ENCODE peak calls at places on chromosome 4, in four cellular contexts. I, M, R and H are unnamed samples.

GRCh38 chr4:159779716-159780115 is 676.8 kb downstream of the RAPGEF2 start:
- DNase-seq in I (no peak), M (no peak), R (no peak), H (no peak)

GRCh38 chr4:26624042-26624441 is 40.2 kb downstream of the TBC1D19 start:
- DNase-seq in I (no peak), M (no peak), R (no peak), H (no peak)

GRCh38 chr4:184355111-184355604 is 119.2 kb downstream of the IRF2 start:
- DNase-seq in I (no peak), M (peak), R (peak), H (peak)

GRCh38 chr4:100633269-100633668 is 115.4 kb upstream of the EMCN start:
- DNase-seq in I (no peak), M (no peak), R (no peak), H (no peak)

GRCh38 chr4:2848449-2848848 is 4.8 kb downstream of the ADD1 start:
- DNase-seq in I (no peak), M (no peak), R (peak), H (no peak)

GRCh38 chr4:150962245-150962644 is 52.8 kb downstream of the LRBA start:
- DNase-seq in I (no peak), M (no peak), R (no peak), H (no peak)

GRCh38 chr4:100299019-100299418 is 108.8 kb upstream of the DDIT4L start:
- DNase-seq in I (no peak), M (no peak), R (no peak), H (no peak)

GRCh38 chr4:176784816-176785215 is 7.9 kb downstream of the VEGFC start:
- DNase-seq in I (no peak), M (no peak), R (no peak), H (no peak)

GRCh38 chr4:13547563-13548041 is 3.3 kb upstream of the NKX3-2 start:
- DNase-seq in I (no peak), M (no peak), R (no peak), H (no peak)

GRCh38 chr4:86536166-86536565 is 57.9 kb upstream of the PTPN13 start:
- DNase-seq in I (no peak), M (no peak), R (no peak), H (no peak)

GRCh38 chr4:120088507-120088906 is 21.9 kb upstream of the MAD2L1 start:
- DNase-seq in I (no peak), M (no peak), R (no peak), H (no peak)

DNA sequence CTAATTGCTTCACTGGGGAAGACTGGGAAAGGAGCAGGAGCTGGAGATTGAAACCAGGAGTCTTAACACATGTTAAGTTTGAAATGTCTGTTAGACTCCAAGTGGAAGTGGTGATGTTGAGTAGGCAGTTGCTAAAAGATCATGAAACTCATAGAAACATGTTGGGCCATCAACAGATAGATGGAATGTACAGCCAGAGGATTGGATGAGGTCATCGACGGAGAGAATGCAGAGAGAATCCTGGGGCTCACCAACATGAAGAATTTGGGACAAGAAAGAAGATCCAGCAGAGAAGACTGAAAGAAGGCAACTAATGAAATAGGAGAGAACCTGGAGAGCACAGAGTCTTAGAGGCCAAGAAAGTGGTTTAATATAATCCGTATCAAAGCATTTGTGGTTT is 19.4 kb upstream of the TSPAN5 start:
- DNase-seq in I (no peak), M (no peak), R (no peak), H (no peak)
- TF ChIP-seq REST in I (no peak), M (no peak), R (no peak), H (no peak)

DNA sequence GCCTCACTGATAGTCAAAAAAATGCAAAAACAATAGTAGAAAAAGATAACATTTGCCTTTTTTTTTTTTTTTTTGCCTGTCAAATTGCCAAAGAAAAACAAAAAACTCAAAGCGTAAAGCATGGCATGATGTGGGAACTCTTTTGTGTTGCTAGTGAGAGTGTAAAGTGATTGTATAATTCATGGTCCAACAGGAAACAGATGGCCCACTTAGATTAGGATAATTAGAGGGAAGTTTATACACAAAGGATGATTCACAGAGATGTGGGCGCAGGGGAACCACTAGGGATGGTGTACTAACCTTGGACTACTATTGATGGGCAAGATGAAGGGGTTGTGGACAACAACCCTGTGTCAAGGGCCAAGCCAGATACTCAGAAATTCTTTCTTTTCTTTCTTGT is 16.4 kb downstream of the MCUB start:
- DNase-seq in I (no peak), M (peak), R (no peak), H (no peak)
- TF ChIP-seq HDAC2 in I (no peak), M (no peak), R (no peak), H (no peak)

DNA sequence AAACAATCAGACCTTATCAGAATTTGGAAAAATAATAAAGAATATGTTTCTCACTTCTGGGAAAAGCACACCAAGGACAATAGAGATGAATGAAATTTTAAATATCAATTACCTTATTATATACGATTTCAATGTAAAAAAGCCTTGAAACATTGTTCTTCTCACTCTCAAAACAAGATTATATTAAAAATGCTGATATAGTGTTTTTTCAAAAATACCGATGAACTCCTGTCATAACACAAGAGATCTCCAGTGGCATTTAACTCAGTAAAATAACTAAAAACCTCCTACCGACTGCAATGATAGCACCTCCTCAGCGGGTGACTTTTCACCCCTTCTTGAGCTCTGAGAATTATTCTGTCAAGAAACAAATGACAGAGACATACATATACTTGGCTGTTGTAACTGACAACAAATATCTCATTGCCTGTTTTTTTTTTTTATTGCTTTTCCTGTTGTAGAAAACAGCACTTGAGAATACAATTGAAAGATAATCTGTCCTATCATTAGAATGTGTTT is 1237.3 kb downstream of the C4orf33 start:
- DNase-seq in I (no peak), M (no peak), R (no peak), H (no peak)
- TF ChIP-seq REST in I (no peak), M (no peak), R (no peak), H (no peak)

DNA sequence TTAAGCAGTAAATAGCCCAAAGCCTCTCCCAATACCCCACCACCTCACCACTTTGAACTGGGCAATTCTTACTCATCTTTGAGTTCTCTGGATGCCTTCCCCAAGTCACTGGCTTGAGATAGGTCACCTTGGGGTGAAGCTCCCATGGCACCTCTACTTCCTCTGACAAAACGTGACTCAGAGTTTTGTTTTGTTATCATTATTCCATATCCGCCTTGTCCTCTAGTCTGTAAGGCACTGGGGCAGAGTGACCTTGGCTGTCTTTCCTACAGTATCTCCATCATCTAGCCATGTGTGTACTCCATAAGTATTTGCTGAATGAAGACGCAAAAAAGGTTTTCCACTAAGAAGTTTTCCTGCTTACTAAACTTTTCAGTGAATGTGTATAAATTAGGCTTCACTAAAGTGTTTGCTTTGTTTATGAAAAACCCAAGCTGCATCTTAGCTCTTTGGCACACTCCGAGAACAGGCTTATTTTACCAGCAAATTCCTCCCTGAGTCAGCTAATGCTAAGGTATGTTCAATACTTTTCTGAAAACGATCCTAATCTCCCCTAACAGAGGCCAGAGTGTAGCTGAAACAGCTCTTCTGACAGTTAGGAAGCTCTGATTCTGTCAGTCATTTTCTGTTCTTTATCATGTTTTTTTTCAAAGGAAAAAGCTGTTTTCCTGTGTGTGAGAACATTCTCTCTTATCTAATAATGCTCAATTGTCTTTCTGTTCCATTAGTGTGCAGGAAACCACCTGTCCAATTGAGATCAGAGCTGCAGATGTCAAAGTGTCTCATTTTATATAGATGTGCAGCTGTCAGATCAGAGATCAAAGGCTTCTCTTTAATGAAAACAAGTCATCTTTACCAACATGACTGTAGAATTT is 30.2 kb upstream of the TSPAN5 start:
- DNase-seq in I (peak), M (peak), R (peak), H (no peak)
- TF ChIP-seq HDAC2 in I (no peak), M (peak), R (no peak), H (no peak)

GRCh38 chr4:931960-932712 is at the start of the genes GAK and TMEM175:
- DNase-seq in I (peak), M (peak), R (peak), H (peak)
- TF ChIP-seq REST in I (no peak), M (peak), R (no peak), H (no peak)

DNA sequence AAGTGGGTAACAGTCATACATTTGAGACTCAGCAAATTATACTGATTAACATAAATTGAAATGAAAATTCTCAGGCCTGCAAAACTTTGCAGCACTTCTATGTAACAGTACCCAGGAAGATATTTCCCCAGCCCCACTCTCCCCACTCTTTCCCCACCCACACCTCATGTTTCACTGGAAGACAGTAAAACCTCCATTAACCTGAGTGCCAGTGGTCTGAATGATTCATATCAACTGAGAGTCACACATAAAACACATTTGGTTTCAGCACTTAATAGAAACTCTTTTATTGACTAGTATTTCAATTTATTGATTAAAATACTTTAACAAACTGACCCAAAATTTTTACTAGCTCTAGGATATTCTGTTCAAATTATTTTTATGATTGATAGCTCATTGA is 6.9 kb downstream of the CXCL6 start:
- DNase-seq in I (no peak), M (no peak), R (no peak), H (no peak)
- TF ChIP-seq HDAC2 in I (no peak), M (no peak), R (no peak), H (no peak)